ENCODE peak calls at places on chromosomes 3 and 15, in seven cellular contexts. N is AG04450, Y is K562, R is stomach, C is fibroblast of the aortic adventitia, A is HFFc6, P is choroid plexus epithelial cell. H is an unnamed sample.

GRCh38 chr3:73955671-73956070 is 330.9 kb upstream of the PDZRN3 start:
- DNase-seq in P (no peak), A (no peak), Y (no peak), R (no peak), N (no peak), C (no peak), H (no peak)

GRCh38 chr3:42377681-42378080 is 32.7 kb downstream of the LYZL4 start:
- DNase-seq in Y (no peak), A (no peak), P (no peak), C (no peak), R (no peak), N (no peak), H (no peak)

GRCh38 chr3:79497447-79498111 is 270.2 kb downstream of the ROBO1 start:
- DNase-seq in P (peak; percentile 58), R (no peak), A (no peak), Y (peak; percentile 8), N (no peak), C (peak; percentile 37), H (no peak)

GRCh38 chr3:69761896-69762789 is 22.9 kb downstream of the MITF start:
- DNase-seq in P (peak; percentile 94), A (peak; percentile 87), N (peak; percentile 61), C (peak; percentile 64), Y (no peak), R (no peak), H (no peak)

GRCh38 chr3:155335955-155336354 is 42.5 kb upstream of the STRIT1 start:
- DNase-seq in Y (no peak), P (no peak), N (no peak), C (no peak), A (no peak), R (no peak), H (no peak)

GRCh38 chr3:172550347-172550943 is 27.2 kb upstream of the TNFSF10 start:
- DNase-seq in A (peak; percentile 83), P (peak; percentile 95), C (peak; percentile 70), R (no peak), N (peak; percentile 89), Y (peak; percentile 77), H (no peak)

GRCh38 chr15:23646165-23647000 is 1.3 kb downstream of the MAGEL2 start:
- DNase-seq in N (no peak), Y (no peak), A (no peak), C (no peak), R (no peak), P (no peak), H (no peak)

GRCh38 chr3:161055210-161055609 is 49.9 kb downstream of the B3GALNT1 start:
- DNase-seq in P (no peak), C (no peak), A (no peak), Y (no peak), R (no peak), N (no peak), H (no peak)

GRCh38 chr3:62718515-62719320 is 156.5 kb downstream of the CADPS start:
- DNase-seq in Y (no peak), N (no peak), R (no peak), P (no peak), A (no peak), C (no peak), H (no peak)

GRCh38 chr15:90916461-90916860 is 13.4 kb downstream of the MAN2A2 start:
- DNase-seq in Y (no peak), R (no peak), A (no peak), N (no peak), P (no peak), C (no peak), H (no peak)

GRCh38 chr3:172530101-172530561 is 6.9 kb upstream of the TNFSF10 start:
- DNase-seq in A (no peak), N (no peak), C (no peak), R (no peak), P (no peak), Y (no peak), H (no peak)

GRCh38 chr15:73317651-73318462 is 50.9 kb downstream of the HCN4 start:
- DNase-seq in N (no peak), R (no peak), A (no peak), C (no peak), Y (no peak), P (peak; percentile 12), H (no peak)

GRCh38 chr15:31459011-31459748 is 132.5 kb downstream of the KLF13 start:
- DNase-seq in C (no peak), Y (no peak), A (no peak), P (peak; percentile 69), R (peak; percentile 26), N (no peak), H (no peak)

GRCh38 chr3:64797000-64797399 is 109.2 kb upstream of the ADAMTS9 start:
- DNase-seq in A (no peak), P (no peak), C (no peak), R (no peak), N (no peak), Y (no peak), H (no peak)

GRCh38 chr3:69240651-69241578 is 118.5 kb upstream of the LMOD3 start:
- DNase-seq in P (peak; percentile 19), R (peak; percentile 63), N (no peak), Y (no peak), A (no peak), C (peak; percentile 21), H (no peak)

GRCh38 chr15:40307421-40308165 is at the start of gene PLCB2:
- DNase-seq in R (no peak), Y (peak; percentile 55), N (no peak), A (no peak), C (no peak), P (no peak), H (peak; percentile 38)

DNA sequence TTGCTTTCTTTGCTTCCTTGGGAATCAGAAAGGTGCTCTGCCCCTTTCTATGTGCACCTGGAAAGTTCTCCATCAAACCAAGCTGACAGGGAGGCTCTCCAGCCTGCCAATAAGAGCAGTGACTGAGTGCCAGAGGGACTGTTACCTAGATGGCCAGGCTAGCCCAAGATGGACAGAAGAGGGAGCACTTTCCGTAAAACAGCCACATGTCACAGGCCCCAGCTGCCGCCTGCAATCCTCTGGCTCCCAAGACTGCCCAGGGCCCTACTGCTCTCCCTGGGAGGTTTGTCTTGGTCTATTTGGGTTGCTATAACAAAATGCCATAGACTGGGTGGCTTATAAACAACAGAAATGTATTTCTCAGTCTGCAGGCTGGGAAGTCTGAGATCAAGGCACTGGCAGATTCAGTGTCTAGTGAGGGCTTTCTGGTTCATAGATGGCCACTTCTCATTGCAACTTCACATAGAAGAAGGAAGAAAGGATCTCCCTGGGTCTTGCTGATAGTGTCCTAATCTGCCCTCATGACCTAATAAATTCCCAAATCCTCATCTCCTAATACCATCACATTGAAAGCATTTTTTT is 72.3 kb downstream of the TAMM41 start:
- DNase-seq in N (no peak), P (peak; percentile 73), Y (peak; percentile 66), R (peak; percentile 54), A (peak; percentile 51), C (peak; percentile 16), H (peak; percentile 56)
- TF ChIP-seq CTCF in N (peak; percentile 66), P (peak; percentile 75), Y (peak; percentile 73), R (peak; percentile 30), A (peak; percentile 76), C (peak; percentile 45), H (peak; percentile 27)

GRCh38 chr15:100905855-100906254 is 13.3 kb upstream of the LRRK1 start:
- DNase-seq in P (no peak), Y (no peak), A (no peak), C (no peak), N (no peak), R (no peak), H (no peak)
- TF ChIP-seq CTCF in P (no peak), Y (no peak), A (no peak), C (no peak), N (no peak), R (no peak), H (no peak)

GRCh38 chr3:129632056-129632455 is 25.6 kb upstream of the PLXND1 start:
- DNase-seq in C (no peak), R (no peak), A (no peak), N (no peak), P (no peak), Y (no peak), H (no peak)

GRCh38 chr3:129632977-129633376 is 26.5 kb upstream of the PLXND1 start:
- DNase-seq in C (no peak), R (no peak), A (no peak), N (no peak), P (no peak), Y (no peak), H (no peak)

GRCh38 chr3:129632556-129632955 is 26.1 kb upstream of the PLXND1 start:
- DNase-seq in Y (no peak), N (no peak), P (no peak), A (no peak), C (no peak), R (no peak), H (no peak)

GRCh38 chr3:129636082-129636481 is 29.6 kb upstream of the PLXND1 start:
- DNase-seq in A (no peak), R (no peak), Y (no peak), P (no peak), C (no peak), N (no peak), H (no peak)

DNA sequence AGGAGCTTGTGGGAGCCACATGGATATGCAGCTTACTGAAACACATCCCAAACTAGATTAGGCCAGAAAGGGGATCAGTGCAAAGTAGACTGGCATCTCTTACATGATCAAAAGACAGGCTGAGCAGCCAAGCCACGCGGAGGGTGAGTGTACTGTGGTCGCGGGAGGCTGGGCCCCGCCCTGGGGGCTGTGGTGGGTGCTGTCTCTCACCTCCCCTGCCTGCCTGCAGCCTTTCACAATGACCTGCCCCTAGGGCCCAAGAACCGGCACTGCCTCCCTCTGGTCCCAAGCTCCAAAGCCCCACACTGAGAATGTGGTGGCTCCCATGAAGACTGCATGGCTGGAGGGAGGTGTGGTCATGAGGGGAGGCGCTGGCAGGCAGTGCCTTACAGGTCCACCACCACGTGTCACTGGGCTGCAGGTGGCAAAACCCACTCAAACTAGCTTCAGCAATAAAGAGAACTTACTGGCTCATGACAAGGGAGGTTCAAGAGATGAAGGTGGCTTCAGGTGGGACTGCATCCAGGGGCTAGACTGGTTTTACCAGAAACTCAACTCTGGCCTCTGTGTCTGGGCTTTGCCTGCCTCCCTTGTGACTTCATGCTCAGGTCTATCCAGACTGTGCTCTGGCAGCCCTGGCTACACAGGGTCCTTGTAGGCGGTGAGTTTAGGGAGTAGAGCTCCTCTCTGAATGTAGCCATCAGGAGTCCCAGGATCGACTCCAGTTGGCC is 27.4 kb upstream of the PLXND1 start:
- DNase-seq in R (no peak), Y (no peak), A (no peak), C (no peak), N (no peak), P (no peak), H (no peak)
- TF ChIP-seq CTCF in R (no peak), Y (no peak), A (no peak), C (no peak), N (no peak), P (no peak), H (no peak)

DNA sequence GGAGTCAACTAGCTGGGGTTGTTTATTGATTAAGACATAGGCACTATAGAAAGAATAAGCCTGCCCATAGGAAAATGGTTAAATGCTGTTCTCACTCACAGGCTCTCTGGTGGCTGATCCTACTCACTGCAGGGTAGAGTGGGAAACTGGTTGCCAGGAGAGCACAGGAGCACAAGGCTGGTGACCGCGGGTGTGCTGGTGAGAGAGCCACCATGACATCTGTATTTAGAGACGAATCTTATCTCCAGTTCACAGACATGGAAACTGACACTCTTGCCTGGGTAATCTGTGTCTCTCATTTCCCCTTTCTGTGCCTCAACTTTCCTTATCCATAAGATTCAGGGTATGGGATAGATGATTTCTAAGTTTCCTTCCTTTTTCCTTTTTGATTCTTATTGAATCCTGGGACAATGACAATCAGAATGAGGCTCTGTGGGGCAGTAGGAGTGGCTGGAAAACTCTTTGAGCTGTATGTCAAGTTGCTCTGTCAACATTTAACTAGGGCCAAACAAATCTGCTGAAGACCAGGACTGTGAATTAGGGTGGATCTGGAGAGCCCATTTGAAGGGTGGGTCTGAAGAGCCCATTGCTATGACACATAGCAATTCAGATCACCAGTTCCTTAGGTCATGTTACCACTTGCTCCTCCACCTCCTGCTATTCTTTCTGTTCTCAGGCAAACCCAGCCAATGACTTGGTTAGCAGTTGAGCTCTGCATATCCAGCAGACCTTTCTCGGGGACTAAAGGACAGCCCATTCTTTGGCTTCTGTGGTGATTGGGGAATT is 286.1 kb upstream of the TBL1XR1 start:
- DNase-seq in A (no peak), N (no peak), P (peak; percentile 32), R (no peak), C (no peak), Y (peak; percentile 86), H (peak; percentile 62)
- TF ChIP-seq CTCF in A (peak; percentile 51), N (peak; percentile 16), P (peak; percentile 40), R (peak; percentile 21), C (peak; percentile 30), Y (peak; percentile 57), H (peak; percentile 54)